ENCODE peak calls at places on chromosomes 13 and 19, in four cellular contexts. V is neural progenitor cell, Y is breast epithelium, P is foreskin fibroblast. B is an unnamed sample.
A peak's percentile ranks its signal among the peaks of the same experiment; 100 is the strongest.

GRCh38 chr19:11949201-11949600 is 15.6 kb upstream of the ZNF763 start:
- DNase-seq in V (no peak), Y (no peak), P (no peak), B (no peak)

GRCh38 chr19:5297272-5297669 is 43.3 kb downstream of the PTPRS start:
- DNase-seq in V (no peak), Y (no peak), P (no peak), B (no peak)

GRCh38 chr13:94595006-94595942 is 678 bp downstream of the TGDS start:
- DNase-seq in V (peak; percentile 40), Y (no peak), P (peak; percentile 14), B (no peak)

GRCh38 chr13:20412761-20413355 is 112.8 kb downstream of the CRYL1 start:
- DNase-seq in V (no peak), Y (no peak), P (peak; percentile 20), B (no peak)

GRCh38 chr19:30064021-30064699 is 122.1 kb downstream of the URI1 start:
- DNase-seq in V (no peak), Y (no peak), P (no peak), B (no peak)

GRCh38 chr13:37667631-37668161 is 69.1 kb upstream of the POSTN start:
- DNase-seq in V (no peak), Y (no peak), P (no peak), B (no peak)

GRCh38 chr19:44735011-44735410 is 13.5 kb upstream of the BCL3 start:
- DNase-seq in V (no peak), Y (no peak), P (no peak), B (no peak)

GRCh38 chr13:110015253-110015652 is 228.9 kb upstream of the IRS2 start:
- DNase-seq in V (no peak), Y (no peak), P (no peak), B (no peak)

GRCh38 chr19:57348136-57348535 is 2.9 kb upstream of the ZNF304 start:
- DNase-seq in V (no peak), Y (no peak), P (no peak), B (no peak)

GRCh38 chr13:92074658-92075057 is 676.2 kb downstream of the GPC5 start:
- DNase-seq in V (peak; percentile 68), Y (no peak), P (no peak), B (no peak)

GRCh38 chr19:16263115-16263839 is 61.3 kb upstream of the KLF2 start:
- DNase-seq in V (no peak), Y (no peak), P (no peak), B (no peak)

GRCh38 chr19:53982611-53983010 is 8.8 kb upstream of the CACNG6 start:
- DNase-seq in V (peak; percentile 44), Y (no peak), P (peak; percentile 36), B (no peak)

GRCh38 chr13:86737334-86737932 is 933.7 kb upstream of the SLITRK5 start:
- DNase-seq in V (no peak), Y (no peak), P (no peak), B (no peak)

DNA sequence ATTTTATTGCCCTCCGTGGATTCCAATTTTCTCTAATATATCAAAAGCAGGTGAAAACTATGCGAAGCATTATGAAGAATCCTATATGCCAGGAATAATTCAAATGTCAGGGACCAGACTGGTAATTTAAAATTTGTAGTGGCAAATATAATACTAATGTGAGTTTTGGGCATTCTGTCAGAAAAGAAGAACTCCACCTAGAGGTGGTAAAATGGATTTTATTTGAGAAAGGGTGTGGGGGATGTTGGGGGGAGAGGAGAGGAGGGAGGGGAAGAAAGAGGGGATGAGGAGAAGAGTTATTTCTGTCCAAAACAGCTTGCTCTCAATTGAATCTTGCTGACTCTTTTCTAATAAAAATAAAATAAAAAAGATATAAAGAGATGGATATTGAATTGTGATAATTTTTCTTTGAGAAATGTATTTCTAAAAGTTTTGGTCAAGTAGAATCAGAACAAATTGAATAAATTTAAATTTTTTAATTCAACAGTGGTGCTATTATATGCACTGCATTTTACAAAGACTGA is 929.3 kb upstream of the SLITRK5 start:
- DNase-seq in V (no peak), Y (no peak), P (no peak), B (no peak)
- TF ChIP-seq CTCF in V (peak; percentile 43), Y (no peak), P (no peak), B (no peak)

GRCh38 chr13:98397221-98397620 is 179.7 kb downstream of the STK24 start:
- DNase-seq in V (no peak), Y (no peak), P (no peak), B (no peak)
- TF ChIP-seq CTCF in V (peak; percentile 14), Y (no peak), P (peak; percentile 32), B (peak; percentile 50)

DNA sequence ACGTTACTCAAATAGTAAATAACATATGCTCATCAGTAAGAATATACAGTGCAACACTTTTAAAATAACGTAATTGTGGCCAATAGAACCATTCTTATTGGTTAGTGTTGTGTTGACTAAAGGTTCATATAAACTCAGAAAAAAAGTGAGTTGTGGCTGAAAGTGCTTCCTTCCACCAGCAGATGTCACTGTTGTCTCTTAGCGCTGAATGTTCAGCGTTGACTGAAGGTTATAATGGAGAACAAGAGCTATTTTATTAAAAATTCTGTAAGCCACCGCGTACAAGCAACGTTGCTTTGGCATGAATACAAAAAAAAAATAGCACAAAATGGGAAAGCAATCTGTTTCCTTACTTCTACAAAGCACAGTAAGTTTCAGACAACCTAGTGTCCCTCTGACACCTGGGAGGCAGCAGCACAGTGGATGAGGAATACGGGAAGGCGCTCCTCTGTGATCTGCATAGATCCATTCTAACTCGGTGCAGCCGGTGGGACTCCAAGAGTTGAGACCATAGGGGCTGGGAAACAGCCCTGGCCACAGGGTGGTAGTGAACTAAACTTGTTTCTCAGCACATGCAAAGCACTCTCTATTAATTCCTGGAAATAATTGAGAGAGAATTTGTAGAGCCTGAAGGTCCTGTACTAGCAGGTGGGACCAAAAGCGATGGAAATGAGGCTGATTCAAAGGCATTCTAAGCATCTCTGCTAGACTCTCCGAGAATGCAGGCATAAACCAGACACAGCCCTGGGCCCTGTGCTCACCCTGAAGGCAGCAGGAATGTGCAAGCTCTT is 23.9 kb upstream of the OXGR1 start:
- DNase-seq in V (peak; percentile 67), Y (no peak), P (peak; percentile 44), B (peak; percentile 37)
- TF ChIP-seq CTCF in V (peak; percentile 98), Y (peak; percentile 63), P (peak; percentile 90), B (peak; percentile 93)

DNA sequence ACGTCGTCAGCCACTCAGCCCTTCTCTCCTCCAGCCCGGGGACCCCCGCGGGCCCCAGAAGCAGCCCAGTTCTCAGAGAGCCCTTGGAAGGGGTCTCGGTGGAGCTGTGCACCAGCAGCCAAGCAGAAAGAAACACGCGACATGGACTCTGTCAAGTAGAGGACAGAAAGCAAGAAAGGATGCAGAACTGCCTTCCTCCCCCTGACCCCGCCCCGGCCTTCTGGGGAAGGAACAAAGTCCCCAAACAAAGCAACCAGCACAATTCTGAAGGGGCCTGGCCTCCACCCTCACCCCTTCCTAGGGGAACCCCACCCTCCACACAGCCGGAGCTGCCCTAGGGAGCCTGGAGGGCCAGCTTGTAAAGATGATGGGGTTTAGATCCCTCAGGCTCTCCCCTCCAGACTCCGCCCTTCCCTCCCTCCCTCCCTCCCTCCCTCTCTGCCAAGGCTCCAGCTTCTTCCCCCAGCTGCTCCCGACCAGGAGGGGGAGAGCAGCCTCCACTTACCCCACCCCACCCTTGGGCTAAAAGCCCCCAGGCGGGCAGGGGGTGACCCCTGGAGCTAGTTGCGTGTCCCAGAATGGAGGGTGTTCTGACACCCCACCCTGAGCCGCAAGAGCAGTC is 7.8 kb downstream of the LYL1 start:
- DNase-seq in V (peak; percentile 73), Y (no peak), P (no peak), B (no peak)
- TF ChIP-seq CTCF in V (no peak), Y (no peak), P (no peak), B (no peak)

GRCh38 chr13:53198017-53198416 is 169.4 kb downstream of the OLFM4 start:
- DNase-seq in V (peak; percentile 49), Y (no peak), P (no peak), B (no peak)
- TF ChIP-seq CTCF in V (peak; percentile 53), Y (no peak), P (no peak), B (no peak)

GRCh38 chr13:81480634-81481033 is 1139.7 kb upstream of the SPRY2 start:
- DNase-seq in V (no peak), Y (no peak), P (no peak), B (no peak)
- TF ChIP-seq CTCF in V (peak; percentile 26), Y (no peak), P (no peak), B (no peak)

DNA sequence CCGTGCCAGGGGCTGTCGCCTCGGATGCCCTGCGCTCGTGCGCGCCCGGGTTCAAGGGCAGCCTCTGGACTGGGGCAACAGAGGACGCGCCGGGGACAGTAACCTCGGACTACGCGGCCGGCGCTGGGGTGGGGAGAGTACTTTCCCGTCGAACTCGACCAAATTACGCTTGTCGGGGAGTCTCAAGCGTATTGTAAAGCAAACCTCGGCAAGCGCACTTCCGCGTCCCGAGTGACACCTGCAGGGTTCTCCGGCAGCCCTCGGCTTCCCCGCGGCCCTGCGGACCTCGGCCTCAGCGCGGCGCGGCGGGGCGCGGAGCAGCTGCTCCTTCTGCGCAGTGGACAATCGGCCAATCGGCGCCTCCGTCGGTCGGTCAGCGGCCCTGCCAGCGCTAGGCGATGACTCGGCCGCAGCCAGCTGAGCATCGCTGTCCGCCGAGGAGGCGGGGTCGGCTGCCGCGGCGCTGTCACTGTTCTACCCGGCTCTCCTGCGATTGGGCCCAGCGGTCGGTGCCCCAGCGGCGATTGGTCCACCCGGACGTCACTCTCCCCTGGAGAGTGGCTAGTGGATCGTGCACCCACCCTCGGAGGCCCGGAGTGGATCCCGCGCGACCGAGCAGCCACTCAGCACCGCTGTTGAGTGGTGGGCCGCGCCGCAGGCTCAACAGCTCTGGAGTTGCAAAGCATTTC is at the start of gene SLC46A3:
- DNase-seq in V (peak; percentile 98), Y (peak; percentile 97), P (peak; percentile 99), B (peak; percentile 90)
- TF ChIP-seq CTCF in V (peak; percentile 22), Y (no peak), P (no peak), B (no peak)

GRCh38 chr19:1312732-1313694 is 27.3 kb downstream of the EFNA2 start:
- DNase-seq in V (peak; percentile 48), Y (no peak), P (peak; percentile 15), B (peak; percentile 37)
- TF ChIP-seq CTCF in V (no peak), Y (no peak), P (no peak), B (no peak)

GRCh38 chr13:49820591-49821215 is 28.2 kb upstream of the KPNA3 start:
- DNase-seq in V (no peak), Y (no peak), P (no peak), B (no peak)

DNA sequence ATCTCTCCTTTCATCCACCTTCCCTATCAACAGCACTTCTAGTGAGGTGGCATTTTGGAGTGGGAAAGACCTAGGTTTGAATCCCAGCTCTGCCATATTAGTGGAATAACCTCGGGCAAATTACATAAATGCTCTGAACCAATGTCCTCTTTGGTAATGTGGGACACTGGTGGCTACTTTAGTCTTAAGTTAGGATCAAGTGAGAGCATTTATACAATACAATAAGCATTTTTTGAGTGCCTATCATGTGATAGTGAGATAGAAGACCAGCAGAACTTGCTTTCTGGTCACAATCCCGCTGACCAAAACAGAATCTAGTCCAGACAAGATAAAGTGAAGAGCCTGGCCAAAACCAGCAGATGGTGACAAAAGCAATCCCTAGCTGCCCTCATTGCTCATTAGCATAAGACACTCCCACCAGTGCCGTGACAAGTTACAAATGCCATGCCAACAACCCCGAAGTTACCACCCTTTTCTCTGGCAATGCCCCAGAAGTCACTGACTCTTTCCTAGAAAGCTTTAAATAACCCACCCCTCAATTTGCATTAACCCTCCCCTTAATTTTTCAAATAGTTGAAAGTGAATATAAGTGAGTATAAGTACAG is 28.8 kb upstream of the KPNA3 start:
- DNase-seq in V (no peak), Y (no peak), P (no peak), B (no peak)
- TF ChIP-seq CTCF in V (no peak), Y (no peak), P (no peak), B (no peak)